ENCODE peak calls at places on chromosomes 11 and 22, in six cellular contexts. One of them, this sample, is unnamed.
A peak's percentile ranks its signal among the peaks of the same experiment; 100 is the strongest.

GRCh38 chr22:26565889-26566288 is 24.0 kb downstream of the TPST2 start:
- DNase-seq in NCI-H69: no peak
- DNase-seq in NCI-H1694 treated with DMSO at 0.1 percent for 48 hours: no peak
- DNase-seq in myocyte: peak; percentile 36
- DNase-seq in NCI-H460: no peak
- DNase-seq in Calu3: no peak
- DNase-seq in this sample: no peak

GRCh38 chr22:22235564-22235963 is 9.0 kb upstream of the VPREB1 start:
- DNase-seq in NCI-H69: peak; percentile 27
- DNase-seq in NCI-H1694 treated with DMSO at 0.1 percent for 48 hours: no peak
- DNase-seq in myocyte: peak; percentile 52
- DNase-seq in NCI-H460: no peak
- DNase-seq in Calu3: peak; percentile 42
- DNase-seq in this sample: no peak

GRCh38 chr22:30228509-30229359 is 17.8 kb downstream of the LIF start:
- DNase-seq in NCI-H69: peak; percentile 54
- DNase-seq in NCI-H1694 treated with DMSO at 0.1 percent for 48 hours: no peak
- DNase-seq in myocyte: no peak
- DNase-seq in NCI-H460: no peak
- DNase-seq in Calu3: peak; percentile 53
- DNase-seq in this sample: no peak

GRCh38 chr22:24146190-24146616 is 35.1 kb upstream of the SUSD2 start:
- DNase-seq in NCI-H69: peak; percentile 93
- DNase-seq in NCI-H1694 treated with DMSO at 0.1 percent for 48 hours: no peak
- DNase-seq in myocyte: peak; percentile 39
- DNase-seq in NCI-H460: no peak
- DNase-seq in Calu3: peak; percentile 61
- DNase-seq in this sample: no peak

GRCh38 chr11:44066732-44067131 is 662 bp downstream of the ACCS start:
- DNase-seq in NCI-H69: peak; percentile 44
- DNase-seq in NCI-H1694 treated with DMSO at 0.1 percent for 48 hours: no peak
- DNase-seq in myocyte: no peak
- DNase-seq in NCI-H460: peak; percentile 28
- DNase-seq in Calu3: peak; percentile 19
- DNase-seq in this sample: no peak

GRCh38 chr11:57425565-57426438 is 1.1 kb downstream of the SLC43A3 start:
- DNase-seq in NCI-H69: no peak
- DNase-seq in NCI-H1694 treated with DMSO at 0.1 percent for 48 hours: no peak
- DNase-seq in myocyte: peak; percentile 54
- DNase-seq in NCI-H460: no peak
- DNase-seq in Calu3: no peak
- DNase-seq in this sample: no peak

GRCh38 chr22:33426451-33426850 is 368.3 kb upstream of the SYN3 start:
- DNase-seq in NCI-H69: no peak
- DNase-seq in NCI-H1694 treated with DMSO at 0.1 percent for 48 hours: no peak
- DNase-seq in myocyte: no peak
- DNase-seq in NCI-H460: no peak
- DNase-seq in Calu3: no peak
- DNase-seq in this sample: no peak

GRCh38 chr22:30178180-30179126 is 68.1 kb downstream of the LIF start:
- DNase-seq in NCI-H69: no peak
- DNase-seq in NCI-H1694 treated with DMSO at 0.1 percent for 48 hours: no peak
- DNase-seq in myocyte: no peak
- DNase-seq in NCI-H460: no peak
- DNase-seq in Calu3: no peak
- DNase-seq in this sample: no peak

GRCh38 chr22:25627271-25627848 is 62.9 kb downstream of the GRK3 start:
- DNase-seq in NCI-H69: peak; percentile 83
- DNase-seq in NCI-H1694 treated with DMSO at 0.1 percent for 48 hours: peak; percentile 11
- DNase-seq in myocyte: no peak
- DNase-seq in NCI-H460: no peak
- DNase-seq in Calu3: no peak
- DNase-seq in this sample: no peak

GRCh38 chr11:12723410-12724297 is 49.4 kb downstream of the TEAD1 start:
- DNase-seq in NCI-H69: peak; percentile 88
- DNase-seq in NCI-H1694 treated with DMSO at 0.1 percent for 48 hours: no peak
- DNase-seq in myocyte: no peak
- DNase-seq in NCI-H460: no peak
- DNase-seq in Calu3: peak; percentile 72
- DNase-seq in this sample: peak; percentile 97

GRCh38 chr11:75313457-75314272 is 37.8 kb downstream of the ARRB1 start:
- DNase-seq in NCI-H69: peak; percentile 23
- DNase-seq in NCI-H1694 treated with DMSO at 0.1 percent for 48 hours: no peak
- DNase-seq in myocyte: peak; percentile 65
- DNase-seq in NCI-H460: no peak
- DNase-seq in Calu3: no peak
- DNase-seq in this sample: no peak

GRCh38 chr11:120172921-120173705 is 35.2 kb upstream of the TRIM29 start:
- DNase-seq in NCI-H69: peak; percentile 53
- DNase-seq in NCI-H1694 treated with DMSO at 0.1 percent for 48 hours: no peak
- DNase-seq in myocyte: no peak
- DNase-seq in NCI-H460: no peak
- DNase-seq in Calu3: no peak
- DNase-seq in this sample: no peak

This sample was measured in trophoblast cell.